ENCODE peak calls at places on chromosomes 7 and 10, in ten cellular contexts. One of them, this sample, is unnamed.
A peak's percentile ranks its signal among the peaks of the same experiment; 100 is the strongest.

GRCh38 chr10:131974034-131974817 is 7.5 kb downstream of the BNIP3 start:
- DNase-seq in stimulated activated CD4-positive, alpha-beta T cell treated with anti-CD3 and anti-CD28 coated beads, Interleukin-1b, Interleukin-23, amount 100 ng/mL, for 1 hour: no peak
- DNase-seq in RWPE2: no peak
- DNase-seq in ecto neural progenitor cell: no peak
- DNase-seq in C1 segment of cervical spinal cord: no peak
- DNase-seq in H4: no peak
- DNase-seq in activated CD4-positive, CD25-positive, alpha-beta regulatory T cell treated with anti-CD3 and anti-CD28 coated beads, Interleukin-2, amount 50 U/mL, for 72 hours: no peak
- DNase-seq in GM23248: no peak
- DNase-seq in germinal center: no peak
- DNase-seq in activated CD4-positive, alpha-beta T cell treated with anti-CD3 and anti-CD28 coated beads, Interleukin-2, amount 50 U/mL, for 24 hours: no peak
- DNase-seq in this sample: no peak

GRCh38 chr10:114715171-114715670 is 57.1 kb upstream of the ABLIM1 start:
- DNase-seq in stimulated activated CD4-positive, alpha-beta T cell treated with anti-CD3 and anti-CD28 coated beads, Interleukin-1b, Interleukin-23, amount 100 ng/mL, for 1 hour: no peak
- DNase-seq in RWPE2: no peak
- DNase-seq in ecto neural progenitor cell: no peak
- DNase-seq in C1 segment of cervical spinal cord: no peak
- DNase-seq in H4: peak; percentile 37
- DNase-seq in activated CD4-positive, CD25-positive, alpha-beta regulatory T cell treated with anti-CD3 and anti-CD28 coated beads, Interleukin-2, amount 50 U/mL, for 72 hours: no peak
- DNase-seq in GM23248: peak; percentile 60
- DNase-seq in germinal center: no peak
- DNase-seq in activated CD4-positive, alpha-beta T cell treated with anti-CD3 and anti-CD28 coated beads, Interleukin-2, amount 50 U/mL, for 24 hours: no peak
- DNase-seq in this sample: no peak

GRCh38 chr7:46191776-46192175 is 270.7 kb upstream of the IGFBP3 start:
- DNase-seq in stimulated activated CD4-positive, alpha-beta T cell treated with anti-CD3 and anti-CD28 coated beads, Interleukin-1b, Interleukin-23, amount 100 ng/mL, for 1 hour: no peak
- DNase-seq in RWPE2: no peak
- DNase-seq in ecto neural progenitor cell: no peak
- DNase-seq in C1 segment of cervical spinal cord: no peak
- DNase-seq in H4: peak; percentile 47
- DNase-seq in activated CD4-positive, CD25-positive, alpha-beta regulatory T cell treated with anti-CD3 and anti-CD28 coated beads, Interleukin-2, amount 50 U/mL, for 72 hours: no peak
- DNase-seq in GM23248: peak; percentile 71
- DNase-seq in germinal center: no peak
- DNase-seq in activated CD4-positive, alpha-beta T cell treated with anti-CD3 and anti-CD28 coated beads, Interleukin-2, amount 50 U/mL, for 24 hours: no peak
- DNase-seq in this sample: no peak

GRCh38 chr10:69220041-69220451 is at the start of gene HKDC1:
- DNase-seq in stimulated activated CD4-positive, alpha-beta T cell treated with anti-CD3 and anti-CD28 coated beads, Interleukin-1b, Interleukin-23, amount 100 ng/mL, for 1 hour: no peak
- DNase-seq in RWPE2: no peak
- DNase-seq in ecto neural progenitor cell: no peak
- DNase-seq in C1 segment of cervical spinal cord: no peak
- DNase-seq in H4: no peak
- DNase-seq in activated CD4-positive, CD25-positive, alpha-beta regulatory T cell treated with anti-CD3 and anti-CD28 coated beads, Interleukin-2, amount 50 U/mL, for 72 hours: no peak
- DNase-seq in GM23248: no peak
- DNase-seq in germinal center: no peak
- DNase-seq in activated CD4-positive, alpha-beta T cell treated with anti-CD3 and anti-CD28 coated beads, Interleukin-2, amount 50 U/mL, for 24 hours: no peak
- DNase-seq in this sample: no peak

GRCh38 chr7:144063710-144064109 is 5.9 kb upstream of the OR2A25 start:
- DNase-seq in stimulated activated CD4-positive, alpha-beta T cell treated with anti-CD3 and anti-CD28 coated beads, Interleukin-1b, Interleukin-23, amount 100 ng/mL, for 1 hour: no peak
- DNase-seq in RWPE2: no peak
- DNase-seq in ecto neural progenitor cell: no peak
- DNase-seq in C1 segment of cervical spinal cord: no peak
- DNase-seq in H4: no peak
- DNase-seq in activated CD4-positive, CD25-positive, alpha-beta regulatory T cell treated with anti-CD3 and anti-CD28 coated beads, Interleukin-2, amount 50 U/mL, for 72 hours: no peak
- DNase-seq in GM23248: no peak
- DNase-seq in germinal center: peak; percentile 2
- DNase-seq in activated CD4-positive, alpha-beta T cell treated with anti-CD3 and anti-CD28 coated beads, Interleukin-2, amount 50 U/mL, for 24 hours: no peak
- DNase-seq in this sample: no peak

GRCh38 chr10:5546891-5547683 is 22.3 kb downstream of the CALML3 start:
- DNase-seq in stimulated activated CD4-positive, alpha-beta T cell treated with anti-CD3 and anti-CD28 coated beads, Interleukin-1b, Interleukin-23, amount 100 ng/mL, for 1 hour: no peak
- DNase-seq in RWPE2: peak; percentile 84
- DNase-seq in ecto neural progenitor cell: no peak
- DNase-seq in C1 segment of cervical spinal cord: no peak
- DNase-seq in H4: no peak
- DNase-seq in activated CD4-positive, CD25-positive, alpha-beta regulatory T cell treated with anti-CD3 and anti-CD28 coated beads, Interleukin-2, amount 50 U/mL, for 72 hours: peak; percentile 18
- DNase-seq in GM23248: peak; percentile 53
- DNase-seq in germinal center: no peak
- DNase-seq in activated CD4-positive, alpha-beta T cell treated with anti-CD3 and anti-CD28 coated beads, Interleukin-2, amount 50 U/mL, for 24 hours: no peak
- DNase-seq in this sample: no peak

GRCh38 chr7:73850781-73851207 is 8.5 kb upstream of the METTL27 start:
- DNase-seq in stimulated activated CD4-positive, alpha-beta T cell treated with anti-CD3 and anti-CD28 coated beads, Interleukin-1b, Interleukin-23, amount 100 ng/mL, for 1 hour: no peak
- DNase-seq in RWPE2: peak; percentile 88
- DNase-seq in ecto neural progenitor cell: no peak
- DNase-seq in C1 segment of cervical spinal cord: no peak
- DNase-seq in H4: peak; percentile 98
- DNase-seq in activated CD4-positive, CD25-positive, alpha-beta regulatory T cell treated with anti-CD3 and anti-CD28 coated beads, Interleukin-2, amount 50 U/mL, for 72 hours: no peak
- DNase-seq in GM23248: peak; percentile 98
- DNase-seq in germinal center: no peak
- DNase-seq in activated CD4-positive, alpha-beta T cell treated with anti-CD3 and anti-CD28 coated beads, Interleukin-2, amount 50 U/mL, for 24 hours: no peak
- DNase-seq in this sample: no peak

GRCh38 chr10:7700577-7701125 is 2.5 kb upstream of the ITIH2 start:
- DNase-seq in stimulated activated CD4-positive, alpha-beta T cell treated with anti-CD3 and anti-CD28 coated beads, Interleukin-1b, Interleukin-23, amount 100 ng/mL, for 1 hour: no peak
- DNase-seq in RWPE2: no peak
- DNase-seq in ecto neural progenitor cell: no peak
- DNase-seq in C1 segment of cervical spinal cord: no peak
- DNase-seq in H4: no peak
- DNase-seq in activated CD4-positive, CD25-positive, alpha-beta regulatory T cell treated with anti-CD3 and anti-CD28 coated beads, Interleukin-2, amount 50 U/mL, for 72 hours: no peak
- DNase-seq in GM23248: peak; percentile 46
- DNase-seq in germinal center: no peak
- DNase-seq in activated CD4-positive, alpha-beta T cell treated with anti-CD3 and anti-CD28 coated beads, Interleukin-2, amount 50 U/mL, for 24 hours: no peak
- DNase-seq in this sample: no peak

GRCh38 chr10:22494007-22494406 is 148.7 kb downstream of the SPAG6 start:
- DNase-seq in stimulated activated CD4-positive, alpha-beta T cell treated with anti-CD3 and anti-CD28 coated beads, Interleukin-1b, Interleukin-23, amount 100 ng/mL, for 1 hour: no peak
- DNase-seq in RWPE2: no peak
- DNase-seq in ecto neural progenitor cell: no peak
- DNase-seq in C1 segment of cervical spinal cord: no peak
- DNase-seq in H4: no peak
- DNase-seq in activated CD4-positive, CD25-positive, alpha-beta regulatory T cell treated with anti-CD3 and anti-CD28 coated beads, Interleukin-2, amount 50 U/mL, for 72 hours: no peak
- DNase-seq in GM23248: no peak
- DNase-seq in germinal center: no peak
- DNase-seq in activated CD4-positive, alpha-beta T cell treated with anti-CD3 and anti-CD28 coated beads, Interleukin-2, amount 50 U/mL, for 24 hours: no peak
- DNase-seq in this sample: no peak

GRCh38 chr7:77415822-77416620 is at the start of gene GSAP:
- DNase-seq in stimulated activated CD4-positive, alpha-beta T cell treated with anti-CD3 and anti-CD28 coated beads, Interleukin-1b, Interleukin-23, amount 100 ng/mL, for 1 hour: no peak
- DNase-seq in RWPE2: peak; percentile 62
- DNase-seq in ecto neural progenitor cell: peak; percentile 68
- DNase-seq in C1 segment of cervical spinal cord: peak; percentile 68
- DNase-seq in H4: no peak
- DNase-seq in activated CD4-positive, CD25-positive, alpha-beta regulatory T cell treated with anti-CD3 and anti-CD28 coated beads, Interleukin-2, amount 50 U/mL, for 72 hours: peak; percentile 58
- DNase-seq in GM23248: peak; percentile 70
- DNase-seq in germinal center: peak; percentile 85
- DNase-seq in activated CD4-positive, alpha-beta T cell treated with anti-CD3 and anti-CD28 coated beads, Interleukin-2, amount 50 U/mL, for 24 hours: no peak
- DNase-seq in this sample: peak; percentile 10

GRCh38 chr10:130800281-130800680 is 511.2 kb downstream of the TCERG1L start:
- DNase-seq in stimulated activated CD4-positive, alpha-beta T cell treated with anti-CD3 and anti-CD28 coated beads, Interleukin-1b, Interleukin-23, amount 100 ng/mL, for 1 hour: no peak
- DNase-seq in RWPE2: no peak
- DNase-seq in ecto neural progenitor cell: no peak
- DNase-seq in C1 segment of cervical spinal cord: no peak
- DNase-seq in H4: no peak
- DNase-seq in activated CD4-positive, CD25-positive, alpha-beta regulatory T cell treated with anti-CD3 and anti-CD28 coated beads, Interleukin-2, amount 50 U/mL, for 72 hours: no peak
- DNase-seq in GM23248: no peak
- DNase-seq in germinal center: no peak
- DNase-seq in activated CD4-positive, alpha-beta T cell treated with anti-CD3 and anti-CD28 coated beads, Interleukin-2, amount 50 U/mL, for 24 hours: no peak
- DNase-seq in this sample: no peak

GRCh38 chr10:71939861-71940474 is 24.2 kb upstream of the CHST3 start:
- DNase-seq in stimulated activated CD4-positive, alpha-beta T cell treated with anti-CD3 and anti-CD28 coated beads, Interleukin-1b, Interleukin-23, amount 100 ng/mL, for 1 hour: no peak
- DNase-seq in RWPE2: no peak
- DNase-seq in ecto neural progenitor cell: no peak
- DNase-seq in C1 segment of cervical spinal cord: no peak
- DNase-seq in H4: no peak
- DNase-seq in activated CD4-positive, CD25-positive, alpha-beta regulatory T cell treated with anti-CD3 and anti-CD28 coated beads, Interleukin-2, amount 50 U/mL, for 72 hours: no peak
- DNase-seq in GM23248: no peak
- DNase-seq in germinal center: no peak
- DNase-seq in activated CD4-positive, alpha-beta T cell treated with anti-CD3 and anti-CD28 coated beads, Interleukin-2, amount 50 U/mL, for 24 hours: no peak
- DNase-seq in this sample: no peak

GRCh38 chr10:86361134-86362128 is 5.2 kb downstream of the GRID1 start:
- DNase-seq in stimulated activated CD4-positive, alpha-beta T cell treated with anti-CD3 and anti-CD28 coated beads, Interleukin-1b, Interleukin-23, amount 100 ng/mL, for 1 hour: no peak
- DNase-seq in RWPE2: peak; percentile 34
- DNase-seq in ecto neural progenitor cell: peak; percentile 38
- DNase-seq in C1 segment of cervical spinal cord: no peak
- DNase-seq in H4: no peak
- DNase-seq in activated CD4-positive, CD25-positive, alpha-beta regulatory T cell treated with anti-CD3 and anti-CD28 coated beads, Interleukin-2, amount 50 U/mL, for 72 hours: peak; percentile 12
- DNase-seq in GM23248: no peak
- DNase-seq in germinal center: no peak
- DNase-seq in activated CD4-positive, alpha-beta T cell treated with anti-CD3 and anti-CD28 coated beads, Interleukin-2, amount 50 U/mL, for 24 hours: no peak
- DNase-seq in this sample: no peak

GRCh38 chr7:45897042-45897690 is 8.9 kb downstream of the IGFBP1 start:
- DNase-seq in stimulated activated CD4-positive, alpha-beta T cell treated with anti-CD3 and anti-CD28 coated beads, Interleukin-1b, Interleukin-23, amount 100 ng/mL, for 1 hour: no peak
- DNase-seq in RWPE2: no peak
- DNase-seq in ecto neural progenitor cell: no peak
- DNase-seq in C1 segment of cervical spinal cord: no peak
- DNase-seq in H4: peak; percentile 79
- DNase-seq in activated CD4-positive, CD25-positive, alpha-beta regulatory T cell treated with anti-CD3 and anti-CD28 coated beads, Interleukin-2, amount 50 U/mL, for 72 hours: no peak
- DNase-seq in GM23248: peak; percentile 82
- DNase-seq in germinal center: no peak
- DNase-seq in activated CD4-positive, alpha-beta T cell treated with anti-CD3 and anti-CD28 coated beads, Interleukin-2, amount 50 U/mL, for 24 hours: no peak
- DNase-seq in this sample: no peak

GRCh38 chr7:2814682-2815522 is 29.2 kb downstream of the GNA12 start:
- DNase-seq in stimulated activated CD4-positive, alpha-beta T cell treated with anti-CD3 and anti-CD28 coated beads, Interleukin-1b, Interleukin-23, amount 100 ng/mL, for 1 hour: no peak
- DNase-seq in RWPE2: no peak
- DNase-seq in ecto neural progenitor cell: no peak
- DNase-seq in C1 segment of cervical spinal cord: no peak
- DNase-seq in H4: no peak
- DNase-seq in activated CD4-positive, CD25-positive, alpha-beta regulatory T cell treated with anti-CD3 and anti-CD28 coated beads, Interleukin-2, amount 50 U/mL, for 72 hours: no peak
- DNase-seq in GM23248: no peak
- DNase-seq in germinal center: no peak
- DNase-seq in activated CD4-positive, alpha-beta T cell treated with anti-CD3 and anti-CD28 coated beads, Interleukin-2, amount 50 U/mL, for 24 hours: no peak
- DNase-seq in this sample: no peak

GRCh38 chr10:116978906-116979305 is 26.1 kb downstream of the SHTN1 start:
- DNase-seq in stimulated activated CD4-positive, alpha-beta T cell treated with anti-CD3 and anti-CD28 coated beads, Interleukin-1b, Interleukin-23, amount 100 ng/mL, for 1 hour: no peak
- DNase-seq in RWPE2: no peak
- DNase-seq in ecto neural progenitor cell: no peak
- DNase-seq in C1 segment of cervical spinal cord: no peak
- DNase-seq in H4: no peak
- DNase-seq in activated CD4-positive, CD25-positive, alpha-beta regulatory T cell treated with anti-CD3 and anti-CD28 coated beads, Interleukin-2, amount 50 U/mL, for 72 hours: no peak
- DNase-seq in GM23248: no peak
- DNase-seq in germinal center: no peak
- DNase-seq in activated CD4-positive, alpha-beta T cell treated with anti-CD3 and anti-CD28 coated beads, Interleukin-2, amount 50 U/mL, for 24 hours: no peak
- DNase-seq in this sample: no peak

GRCh38 chr7:30726296-30727006 is 25.5 kb upstream of the INMT start:
- DNase-seq in stimulated activated CD4-positive, alpha-beta T cell treated with anti-CD3 and anti-CD28 coated beads, Interleukin-1b, Interleukin-23, amount 100 ng/mL, for 1 hour: no peak
- DNase-seq in RWPE2: no peak
- DNase-seq in ecto neural progenitor cell: no peak
- DNase-seq in C1 segment of cervical spinal cord: no peak
- DNase-seq in H4: no peak
- DNase-seq in activated CD4-positive, CD25-positive, alpha-beta regulatory T cell treated with anti-CD3 and anti-CD28 coated beads, Interleukin-2, amount 50 U/mL, for 72 hours: no peak
- DNase-seq in GM23248: no peak
- DNase-seq in germinal center: no peak
- DNase-seq in activated CD4-positive, alpha-beta T cell treated with anti-CD3 and anti-CD28 coated beads, Interleukin-2, amount 50 U/mL, for 24 hours: no peak
- DNase-seq in this sample: no peak

GRCh38 chr7:42991913-42992576 is 59.9 kb downstream of the MRPL32 start:
- DNase-seq in stimulated activated CD4-positive, alpha-beta T cell treated with anti-CD3 and anti-CD28 coated beads, Interleukin-1b, Interleukin-23, amount 100 ng/mL, for 1 hour: no peak
- DNase-seq in RWPE2: no peak
- DNase-seq in ecto neural progenitor cell: no peak
- DNase-seq in C1 segment of cervical spinal cord: no peak
- DNase-seq in H4: no peak
- DNase-seq in activated CD4-positive, CD25-positive, alpha-beta regulatory T cell treated with anti-CD3 and anti-CD28 coated beads, Interleukin-2, amount 50 U/mL, for 72 hours: no peak
- DNase-seq in GM23248: no peak
- DNase-seq in germinal center: no peak
- DNase-seq in activated CD4-positive, alpha-beta T cell treated with anti-CD3 and anti-CD28 coated beads, Interleukin-2, amount 50 U/mL, for 24 hours: no peak
- DNase-seq in this sample: no peak

GRCh38 chr7:137953043-137953691 is 48.7 kb downstream of the CREB3L2 start:
- DNase-seq in stimulated activated CD4-positive, alpha-beta T cell treated with anti-CD3 and anti-CD28 coated beads, Interleukin-1b, Interleukin-23, amount 100 ng/mL, for 1 hour: no peak
- DNase-seq in RWPE2: no peak
- DNase-seq in ecto neural progenitor cell: no peak
- DNase-seq in C1 segment of cervical spinal cord: no peak
- DNase-seq in H4: peak; percentile 88
- DNase-seq in activated CD4-positive, CD25-positive, alpha-beta regulatory T cell treated with anti-CD3 and anti-CD28 coated beads, Interleukin-2, amount 50 U/mL, for 72 hours: no peak
- DNase-seq in GM23248: peak; percentile 77
- DNase-seq in germinal center: no peak
- DNase-seq in activated CD4-positive, alpha-beta T cell treated with anti-CD3 and anti-CD28 coated beads, Interleukin-2, amount 50 U/mL, for 24 hours: no peak
- DNase-seq in this sample: no peak

GRCh38 chr10:44044549-44044948 is 340.3 kb downstream of the CXCL12 start:
- DNase-seq in stimulated activated CD4-positive, alpha-beta T cell treated with anti-CD3 and anti-CD28 coated beads, Interleukin-1b, Interleukin-23, amount 100 ng/mL, for 1 hour: no peak
- DNase-seq in RWPE2: no peak
- DNase-seq in ecto neural progenitor cell: no peak
- DNase-seq in C1 segment of cervical spinal cord: no peak
- DNase-seq in H4: no peak
- DNase-seq in activated CD4-positive, CD25-positive, alpha-beta regulatory T cell treated with anti-CD3 and anti-CD28 coated beads, Interleukin-2, amount 50 U/mL, for 72 hours: no peak
- DNase-seq in GM23248: no peak
- DNase-seq in germinal center: no peak
- DNase-seq in activated CD4-positive, alpha-beta T cell treated with anti-CD3 and anti-CD28 coated beads, Interleukin-2, amount 50 U/mL, for 24 hours: no peak
- DNase-seq in this sample: no peak

GRCh38 chr10:122152544-122152943 is 118.6 kb upstream of the BTBD16 start:
- DNase-seq in stimulated activated CD4-positive, alpha-beta T cell treated with anti-CD3 and anti-CD28 coated beads, Interleukin-1b, Interleukin-23, amount 100 ng/mL, for 1 hour: no peak
- DNase-seq in RWPE2: no peak
- DNase-seq in ecto neural progenitor cell: no peak
- DNase-seq in C1 segment of cervical spinal cord: peak; percentile 94
- DNase-seq in H4: peak; percentile 41
- DNase-seq in activated CD4-positive, CD25-positive, alpha-beta regulatory T cell treated with anti-CD3 and anti-CD28 coated beads, Interleukin-2, amount 50 U/mL, for 72 hours: no peak
- DNase-seq in GM23248: peak; percentile 97
- DNase-seq in germinal center: no peak
- DNase-seq in activated CD4-positive, alpha-beta T cell treated with anti-CD3 and anti-CD28 coated beads, Interleukin-2, amount 50 U/mL, for 24 hours: no peak
- DNase-seq in this sample: no peak

GRCh38 chr10:19993714-19994343 is 177.6 kb downstream of the PLXDC2 start:
- DNase-seq in stimulated activated CD4-positive, alpha-beta T cell treated with anti-CD3 and anti-CD28 coated beads, Interleukin-1b, Interleukin-23, amount 100 ng/mL, for 1 hour: no peak
- DNase-seq in RWPE2: no peak
- DNase-seq in ecto neural progenitor cell: no peak
- DNase-seq in C1 segment of cervical spinal cord: no peak
- DNase-seq in H4: no peak
- DNase-seq in activated CD4-positive, CD25-positive, alpha-beta regulatory T cell treated with anti-CD3 and anti-CD28 coated beads, Interleukin-2, amount 50 U/mL, for 72 hours: no peak
- DNase-seq in GM23248: no peak
- DNase-seq in germinal center: no peak
- DNase-seq in activated CD4-positive, alpha-beta T cell treated with anti-CD3 and anti-CD28 coated beads, Interleukin-2, amount 50 U/mL, for 24 hours: no peak
- DNase-seq in this sample: no peak

GRCh38 chr10:89003344-89003743 is 12.7 kb downstream of the FAS start:
- DNase-seq in stimulated activated CD4-positive, alpha-beta T cell treated with anti-CD3 and anti-CD28 coated beads, Interleukin-1b, Interleukin-23, amount 100 ng/mL, for 1 hour: no peak
- DNase-seq in RWPE2: no peak
- DNase-seq in ecto neural progenitor cell: no peak
- DNase-seq in C1 segment of cervical spinal cord: no peak
- DNase-seq in H4: no peak
- DNase-seq in activated CD4-positive, CD25-positive, alpha-beta regulatory T cell treated with anti-CD3 and anti-CD28 coated beads, Interleukin-2, amount 50 U/mL, for 72 hours: no peak
- DNase-seq in GM23248: no peak
- DNase-seq in germinal center: no peak
- DNase-seq in activated CD4-positive, alpha-beta T cell treated with anti-CD3 and anti-CD28 coated beads, Interleukin-2, amount 50 U/mL, for 24 hours: no peak
- DNase-seq in this sample: no peak

This sample was measured in activated T-helper 1 cell treated with anti-CD3 and anti-CD28 coated beads, Interleukin-2, amount 50 U/mL, for 16 hours.